ENCODE peak calls at places on chromosomes 13 and 19, in six cellular contexts. V is cardiac fibroblast, Z is MCF 10A, M is astrocyte of the spinal cord, J is dorsolateral prefrontal cortex, F is heart right ventricle. B is an unnamed sample.

GRCh38 chr13:75829874-75830273 is 193.7 kb downstream of the LMO7 start:
- DNase-seq in V (no peak), Z (no peak), M (no peak), J (no peak), F (no peak), B (peak; percentile 2)

GRCh38 chr19:51066816-51067215 is 1.9 kb upstream of the KLK13 start:
- DNase-seq in V (no peak), Z (no peak), M (no peak), J (no peak), F (no peak), B (no peak)

GRCh38 chr13:59734393-59734792 is 429.3 kb downstream of the DIAPH3 start:
- DNase-seq in V (no peak), Z (no peak), M (no peak), J (no peak), F (no peak), B (no peak)

GRCh38 chr19:32852216-32852615 is 17.4 kb downstream of the SLC7A9 start:
- DNase-seq in V (no peak), Z (no peak), M (no peak), J (no peak), F (no peak), B (no peak)

GRCh38 chr19:17370026-17370587 is 7.0 kb downstream of the PLVAP start:
- DNase-seq in V (peak; percentile 94), Z (peak; percentile 86), M (no peak), J (peak; percentile 50), F (no peak), B (no peak)

GRCh38 chr19:18798384-18799352 is 7.6 kb upstream of the COMP start:
- DNase-seq in V (no peak), Z (no peak), M (no peak), J (no peak), F (no peak), B (no peak)

GRCh38 chr13:97366172-97366688 is 67.7 kb upstream of the RAP2A start:
- DNase-seq in V (no peak), Z (no peak), M (no peak), J (no peak), F (no peak), B (no peak)

GRCh38 chr13:40503966-40504591 is 162.4 kb downstream of the FOXO1 start:
- DNase-seq in V (peak; percentile 88), Z (peak; percentile 54), M (peak; percentile 89), J (no peak), F (no peak), B (peak; percentile 89)

GRCh38 chr13:51453308-51453958 is 597 bp upstream of the INTS6 start:
- DNase-seq in V (no peak), Z (peak; percentile 89), M (no peak), J (peak; percentile 52), F (peak; percentile 85), B (peak; percentile 76)

GRCh38 chr13:32314271-32314967 is 744 bp downstream of the ZAR1L start:
- DNase-seq in V (no peak), Z (no peak), M (no peak), J (no peak), F (peak; percentile 30), B (no peak)

GRCh38 chr19:7196721-7197168 is 97.5 kb downstream of the INSR start:
- DNase-seq in V (peak; percentile 36), Z (no peak), M (no peak), J (no peak), F (peak; percentile 25), B (no peak)

GRCh38 chr19:2477732-2478191 is 1.8 kb downstream of the GADD45B start:
- DNase-seq in V (peak; percentile 70), Z (peak; percentile 56), M (peak; percentile 64), J (no peak), F (peak; percentile 49), B (no peak)

GRCh38 chr19:45059258-45059965 is 16.9 kb downstream of the ZNF296 start:
- DNase-seq in V (peak; percentile 85), Z (peak; percentile 87), M (peak; percentile 70), J (peak; percentile 72), F (peak; percentile 71), B (peak; percentile 26)

GRCh38 chr13:46749951-46750350 is 47.0 kb downstream of the ESD start:
- DNase-seq in V (no peak), Z (no peak), M (peak; percentile 54), J (no peak), F (no peak), B (no peak)

GRCh38 chr13:68185767-68186166 is 955.6 kb upstream of the PCDH9 start:
- DNase-seq in V (peak; percentile 0), Z (no peak), M (peak; percentile 8), J (no peak), F (no peak), B (no peak)

GRCh38 chr13:46181799-46182490 is at the start of gene LCP1:
- DNase-seq in V (no peak), Z (peak; percentile 5), M (no peak), J (no peak), F (no peak), B (no peak)

GRCh38 chr19:37997911-37998344 is 90.9 kb downstream of the SIPA1L3 start:
- DNase-seq in V (peak; percentile 90), Z (peak; percentile 77), M (peak; percentile 86), J (no peak), F (no peak), B (peak; percentile 94)

GRCh38 chr19:10191347-10191746 is 3.4 kb downstream of the DNMT1 start:
- DNase-seq in V (peak; percentile 91), Z (peak; percentile 13), M (peak; percentile 94), J (no peak), F (peak; percentile 33), B (no peak)

GRCh38 chr13:100535401-100536135 is 53.0 kb downstream of the GGACT start:
- DNase-seq in V (peak; percentile 67), Z (no peak), M (no peak), J (no peak), F (no peak), B (no peak)

GRCh38 chr19:11989112-11989456 is 24.2 kb downstream of the ZNF763 start:
- DNase-seq in V (no peak), Z (no peak), M (no peak), J (no peak), F (no peak), B (no peak)
- TF ChIP-seq CTCF in V (no peak), Z (no peak), M (no peak), J (no peak), F (no peak), B (no peak)

GRCh38 chr13:27472441-27472840 is 22.1 kb upstream of the MTIF3 start:
- DNase-seq in V (no peak), Z (no peak), M (no peak), J (no peak), F (no peak), B (no peak)

GRCh38 chr13:27472941-27473340 is 22.6 kb upstream of the MTIF3 start:
- DNase-seq in V (no peak), Z (no peak), M (no peak), J (no peak), F (no peak), B (no peak)

GRCh38 chr13:27481766-27482165 is 31.4 kb upstream of the MTIF3 start:
- DNase-seq in V (peak; percentile 35), Z (peak; percentile 46), M (peak; percentile 13), J (no peak), F (no peak), B (no peak)

GRCh38 chr13:27474751-27475268 is 24.4 kb upstream of the MTIF3 start:
- DNase-seq in V (no peak), Z (no peak), M (no peak), J (peak; percentile 44), F (no peak), B (no peak)

DNA sequence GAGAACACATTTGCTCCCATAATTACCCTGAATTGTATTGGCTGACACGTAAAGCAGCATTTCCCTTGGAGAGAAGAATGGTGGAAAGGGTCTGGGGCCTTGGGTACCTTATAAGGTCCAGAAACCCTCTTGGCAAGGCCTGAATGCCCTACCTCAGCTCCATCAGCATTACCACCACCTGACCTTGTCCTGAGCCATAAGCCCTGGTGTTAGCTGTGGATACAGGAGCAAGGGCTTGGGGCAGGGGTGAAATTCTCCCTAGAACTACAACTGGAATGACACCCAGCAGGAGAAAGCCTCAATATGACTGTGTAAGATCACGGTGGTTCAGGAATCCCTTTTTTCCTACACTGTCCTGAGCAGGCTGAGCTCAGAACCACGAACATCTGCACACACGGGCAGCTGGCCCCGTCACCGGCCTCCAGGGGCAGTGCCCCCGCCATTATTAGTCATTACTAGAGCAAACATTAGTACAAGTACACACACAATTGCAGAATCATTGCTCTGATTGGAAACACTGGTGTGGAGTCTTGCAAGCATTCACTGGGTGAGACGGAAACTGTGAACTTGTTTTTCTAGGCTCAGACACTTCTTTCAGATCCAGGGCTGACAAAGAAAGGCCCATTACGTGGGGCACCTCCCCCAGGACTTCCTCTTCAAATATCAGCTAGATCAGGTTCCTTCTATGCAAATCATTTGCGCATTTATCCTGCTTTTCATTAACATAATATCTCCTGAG is 26.7 kb upstream of the MTIF3 start:
- DNase-seq in V (no peak), Z (peak; percentile 48), M (peak; percentile 47), J (no peak), F (no peak), B (peak; percentile 29)
- TF ChIP-seq CTCF in V (no peak), Z (no peak), M (no peak), J (no peak), F (no peak), B (no peak)

GRCh38 chr13:98984118-98984517 is 6.3 kb upstream of the DOCK9 start:
- DNase-seq in V (no peak), Z (no peak), M (no peak), J (no peak), F (no peak), B (no peak)
- TF ChIP-seq CTCF in V (no peak), Z (no peak), M (no peak), J (no peak), F (no peak), B (no peak)

DNA sequence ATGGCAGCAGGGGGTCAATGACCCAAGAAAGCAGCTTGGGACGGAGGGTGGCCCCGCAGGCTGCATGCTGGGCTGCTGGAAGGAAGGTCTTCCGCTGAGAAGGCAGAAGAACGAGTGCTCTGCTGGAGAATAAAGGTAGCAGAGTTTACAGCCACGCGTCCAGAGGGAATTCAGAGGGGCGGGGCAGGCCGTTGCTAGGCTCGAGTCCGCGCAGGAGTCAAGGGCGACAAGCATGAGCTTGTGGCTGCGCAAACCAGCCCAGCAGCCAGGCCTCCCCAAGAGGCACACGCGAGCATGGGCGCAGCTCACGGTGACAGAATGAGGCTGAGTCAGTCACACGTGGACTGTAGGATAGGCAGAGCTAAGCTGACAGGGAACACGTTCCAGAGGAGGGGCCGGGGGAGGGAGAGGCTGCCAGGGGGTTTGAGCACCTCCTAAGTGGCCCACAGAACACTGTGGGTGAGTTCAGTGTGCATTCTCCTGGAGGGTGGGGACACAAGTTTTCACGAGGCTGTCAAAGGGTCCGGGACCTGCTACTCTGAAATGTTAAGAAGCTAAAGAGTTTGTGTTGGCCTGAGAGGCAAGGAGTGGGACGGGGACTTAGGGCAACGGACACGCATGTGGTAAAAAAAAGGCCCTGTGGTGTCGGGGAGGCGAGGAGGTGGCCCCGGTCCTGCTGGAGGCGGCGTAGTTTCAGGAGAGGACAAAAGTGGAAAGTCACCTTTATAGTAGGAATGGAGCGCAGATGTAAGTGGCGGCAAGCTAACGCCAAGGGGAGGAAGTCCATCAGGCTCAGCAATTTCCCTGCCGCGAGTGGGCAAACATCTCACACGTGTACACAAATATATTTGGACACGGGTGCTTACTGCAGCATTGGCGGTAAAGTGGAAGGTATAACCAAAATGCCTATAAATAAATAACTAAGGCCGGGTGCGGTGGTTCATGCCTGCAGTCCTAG is 17.7 kb downstream of the RFX2 start:
- DNase-seq in V (peak; percentile 82), Z (peak; percentile 88), M (peak; percentile 82), J (peak; percentile 71), F (peak; percentile 78), B (peak; percentile 95)
- TF ChIP-seq CTCF in V (no peak), Z (no peak), M (no peak), J (no peak), F (no peak), B (peak; percentile 43)